ENCODE peak calls at places on chromosomes 16 and 17, in nine cellular contexts. M is stimulated activated CD8-positive, alpha-beta memory T cell treated with anti-CD3 and anti-CD28 coated beads, Interleukin-7, amount 100 ng/mL, for 1 hour; A is iris pigment epithelial cell; N is GM23338; J is T-cell; P is effector memory CD8-positive, alpha-beta T cell; I is caudate nucleus; C is right atrium auricular region; L is HFF-Myc. F is an unnamed sample.
A peak's percentile ranks its signal among the peaks of the same experiment; 100 is the strongest.

GRCh38 chr17:76840884-76841775 is 27.1 kb upstream of the MGAT5B start:
- DNase-seq in M (no peak), A (no peak), N (peak; percentile 43), J (no peak), P (no peak), I (no peak), C (no peak), L (no peak), F (no peak)

GRCh38 chr17:34269969-34270368 is at the start of gene CCL7:
- DNase-seq in M (no peak), A (no peak), N (no peak), J (no peak), P (no peak), I (no peak), C (no peak), L (no peak), F (peak; percentile 50)

GRCh38 chr16:65069090-65069489 is 52.8 kb downstream of the CDH11 start:
- DNase-seq in M (no peak), A (peak; percentile 89), N (no peak), J (no peak), P (no peak), I (no peak), C (no peak), L (peak; percentile 63), F (peak; percentile 88)

GRCh38 chr16:25626172-25626571 is 65.6 kb upstream of the HS3ST4 start:
- DNase-seq in M (no peak), A (no peak), N (no peak), J (no peak), P (no peak), I (no peak), C (no peak), L (no peak), F (no peak)

GRCh38 chr17:19766421-19767270 is 18.5 kb upstream of the ALDH3A1 start:
- DNase-seq in M (peak; percentile 59), A (peak; percentile 53), N (peak; percentile 79), J (peak; percentile 58), P (peak; percentile 71), I (peak; percentile 57), C (peak; percentile 77), L (no peak), F (peak; percentile 57)

GRCh38 chr17:28717578-28718316 is at the start of gene RAB34:
- DNase-seq in M (no peak), A (peak; percentile 85), N (peak; percentile 98), J (no peak), P (no peak), I (peak; percentile 23), C (peak; percentile 86), L (no peak), F (peak; percentile 86)

GRCh38 chr16:15949210-15950166 is at the start of gene ABCC1:
- DNase-seq in M (peak; percentile 31), A (no peak), N (peak; percentile 69), J (peak; percentile 38), P (peak; percentile 36), I (no peak), C (no peak), L (no peak), F (no peak)

GRCh38 chr17:17603178-17603894 is 11.8 kb upstream of the PEMT start:
- DNase-seq in M (no peak), A (no peak), N (no peak), J (no peak), P (no peak), I (no peak), C (no peak), L (no peak), F (no peak)

GRCh38 chr16:9854665-9855064 is 327.6 kb downstream of the GRIN2A start:
- DNase-seq in M (no peak), A (peak; percentile 76), N (no peak), J (no peak), P (no peak), I (no peak), C (no peak), L (no peak), F (peak; percentile 94)

F was measured in fibroblast of the aortic adventitia.